ENCODE peak calls at places on chromosomes 11 and 22, in seven cellular contexts. S, W, Q, J, D, F and X are unnamed samples. For H3K9me3, the result is how much of the 10 kb centered on the place peaks cover.

GRCh38 chr11:35115688-35116030 is 23.3 kb upstream of the CD44 start:
- DNase-seq in W (no peak), S (no peak), Q (no peak), F (no peak), J (no peak), D (peak), X (no peak)

GRCh38 chr22:21710156-21710555 is 25.4 kb downstream of the YPEL1 start:
- DNase-seq in J (no peak), W (no peak), S (no peak), D (no peak), F (no peak), Q (no peak), X (no peak)

GRCh38 chr22:27564806-27565205 is 236.8 kb downstream of the MN1 start:
- DNase-seq in J (no peak), W (no peak), D (no peak), Q (no peak), S (no peak), F (no peak), X (no peak)

GRCh38 chr11:46253258-46254134 is 24.0 kb upstream of the CREB3L1 start:
- DNase-seq in W (no peak), J (no peak), F (no peak), D (no peak), S (no peak), Q (no peak), X (no peak)

GRCh38 chr11:18080451-18080850 is 25.4 kb downstream of the SAAL1 start:
- DNase-seq in F (no peak), J (no peak), S (no peak), W (no peak), D (no peak), Q (no peak), X (no peak)

GRCh38 chr22:19109198-19110063 is 12.8 kb downstream of the DGCR2 start:
- DNase-seq in S (peak), F (peak), J (no peak), Q (peak), W (no peak), D (peak), X (no peak)

GRCh38 chr11:1792461-1792860 is 28.7 kb upstream of the CTSD start:
- DNase-seq in D (no peak), S (no peak), F (no peak), J (no peak), W (no peak), Q (no peak), X (no peak)

GRCh38 chr11:67576742-67577475 is 6.7 kb upstream of the GSTP1 start:
- DNase-seq in S (no peak), D (no peak), F (no peak), Q (no peak), J (no peak), W (no peak), X (no peak)

GRCh38 chr11:13229675-13230359 is 47.8 kb upstream of the BMAL1 start:
- DNase-seq in S (no peak), J (no peak), Q (no peak), D (no peak), F (no peak), W (no peak), X (no peak)

GRCh38 chr22:46590334-46590733 is 29.9 kb upstream of the GRAMD4 start:
- DNase-seq in F (no peak), D (no peak), S (no peak), J (no peak), Q (no peak), W (peak), X (no peak)

GRCh38 chr22:36294801-36295200 is 41.9 kb downstream of the APOL1 start:
- DNase-seq in J (no peak), Q (no peak), D (no peak), W (peak), S (no peak), F (no peak), X (no peak)

GRCh38 chr22:49725516-49725915 is 102.2 kb downstream of the BRD1 start:
- DNase-seq in J (no peak), Q (no peak), S (no peak), F (no peak), W (peak), D (no peak), X (no peak)

GRCh38 chr22:39309364-39309861 is 10.0 kb downstream of the RPL3 start:
- DNase-seq in F (no peak), J (no peak), Q (no peak), D (no peak), S (no peak), W (no peak), X (no peak)

GRCh38 chr11:65927904-65928397 is 8.7 kb downstream of the DRAP1 start:
- DNase-seq in D (no peak), S (no peak), F (no peak), J (no peak), W (no peak), Q (peak), X (peak)

GRCh38 chr11:65932558-65932919 is 12.7 kb upstream of the TSGA10IP start:
- DNase-seq in J (no peak), Q (no peak), D (no peak), F (no peak), W (no peak), S (peak), X (no peak)

GRCh38 chr11:65931773-65932557 is 12.7 kb downstream of the DRAP1 start:
- DNase-seq in J (no peak), Q (no peak), F (no peak), W (no peak), D (no peak), S (no peak), X (no peak)

GRCh38 chr11:65925397-65925796 is 6.2 kb downstream of the DRAP1 start:
- DNase-seq in Q (no peak), F (no peak), S (no peak), W (no peak), D (no peak), J (no peak), X (no peak)

GRCh38 chr11:65928667-65929066 is 9.4 kb downstream of the DRAP1 start:
- DNase-seq in S (no peak), D (no peak), F (no peak), W (no peak), J (no peak), Q (no peak), X (no peak)
- H3K9me3 ChIP-seq in S (under half), D (under half), F (under half), W (under half), J (under half), Q (under half), X (under half)

GRCh38 chr11:66310324-66310723 is 6.5 kb downstream of the CD248 start:
- DNase-seq in D (no peak), J (no peak), F (no peak), Q (no peak), S (no peak), W (no peak), X (no peak)
- H3K9me3 ChIP-seq in D (under half), J (under half), F (under half), Q (under half), S (under half), W (under half), X (under half)

DNA sequence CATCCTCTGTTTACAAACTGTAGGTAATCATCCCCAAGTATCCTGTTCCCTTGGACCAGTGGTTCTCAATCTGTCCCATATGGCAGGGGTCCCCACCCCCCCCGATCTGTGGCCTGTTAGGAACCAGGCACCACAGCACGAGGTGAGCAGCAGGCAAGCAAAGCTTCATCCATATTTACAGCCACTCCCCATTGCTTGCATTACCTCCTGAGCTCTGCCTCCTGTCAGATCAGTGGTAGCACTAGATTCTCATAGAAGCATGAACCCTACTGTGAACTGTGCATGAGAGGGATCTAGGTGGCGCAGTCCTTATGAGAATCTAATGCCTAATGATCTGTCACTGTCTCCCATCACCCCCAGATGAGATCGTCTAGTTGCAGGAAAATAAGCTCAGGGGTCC is 33.4 kb upstream of the EIF3M start:
- DNase-seq in J (no peak), D (no peak), F (no peak), Q (no peak), S (no peak), W (no peak), X (no peak)
- H3K9me3 ChIP-seq in J (under half), D (under half), F (under half), Q (under half), S (under half), W (under half), X (under half)

GRCh38 chr11:125481531-125481930 is 14.5 kb downstream of the FEZ1 start:
- DNase-seq in F (no peak), W (no peak), Q (no peak), S (no peak), D (no peak), J (no peak), X (no peak)

GRCh38 chr11:125479113-125479512 is 17.0 kb downstream of the FEZ1 start:
- DNase-seq in F (no peak), D (no peak), J (no peak), S (no peak), W (no peak), Q (no peak), X (no peak)

GRCh38 chr11:125489166-125489565 is 6.9 kb downstream of the FEZ1 start:
- DNase-seq in D (no peak), Q (no peak), F (no peak), J (no peak), S (no peak), W (no peak), X (no peak)

GRCh38 chr11:125483592-125483991 is 12.5 kb downstream of the FEZ1 start:
- DNase-seq in Q (no peak), S (no peak), F (no peak), J (no peak), D (no peak), W (no peak), X (no peak)
- H3K9me3 ChIP-seq in Q (under half), S (under half), F (under half), J (under half), D (under half), W (under half), X (under half)

DNA sequence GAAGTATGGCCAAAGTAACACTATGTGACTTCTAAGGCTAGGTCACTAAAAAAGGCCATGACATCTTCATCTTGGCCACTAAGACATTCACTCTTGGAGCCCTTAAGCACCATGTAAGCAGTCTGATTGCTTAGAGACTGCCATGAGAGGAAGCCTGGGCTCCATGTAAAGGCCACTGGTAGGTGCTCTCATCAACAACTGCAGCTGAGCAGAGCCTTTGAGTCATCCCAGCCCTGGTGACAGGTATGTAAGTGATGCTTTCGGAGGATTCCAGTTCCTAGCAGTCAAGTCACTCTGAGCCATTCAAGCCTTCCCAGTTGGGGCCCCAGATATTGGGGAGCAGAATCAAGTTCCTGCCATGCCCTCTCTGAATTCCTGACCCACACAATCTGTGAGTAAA is 26.2 kb downstream of the GAB2 start:
- DNase-seq in S (no peak), D (no peak), W (no peak), J (no peak), Q (no peak), F (no peak), X (no peak)
- H3K9me3 ChIP-seq in S (under half), D (under half), W (under half), J (under half), Q (under half), F (under half), X (under half)

DNA sequence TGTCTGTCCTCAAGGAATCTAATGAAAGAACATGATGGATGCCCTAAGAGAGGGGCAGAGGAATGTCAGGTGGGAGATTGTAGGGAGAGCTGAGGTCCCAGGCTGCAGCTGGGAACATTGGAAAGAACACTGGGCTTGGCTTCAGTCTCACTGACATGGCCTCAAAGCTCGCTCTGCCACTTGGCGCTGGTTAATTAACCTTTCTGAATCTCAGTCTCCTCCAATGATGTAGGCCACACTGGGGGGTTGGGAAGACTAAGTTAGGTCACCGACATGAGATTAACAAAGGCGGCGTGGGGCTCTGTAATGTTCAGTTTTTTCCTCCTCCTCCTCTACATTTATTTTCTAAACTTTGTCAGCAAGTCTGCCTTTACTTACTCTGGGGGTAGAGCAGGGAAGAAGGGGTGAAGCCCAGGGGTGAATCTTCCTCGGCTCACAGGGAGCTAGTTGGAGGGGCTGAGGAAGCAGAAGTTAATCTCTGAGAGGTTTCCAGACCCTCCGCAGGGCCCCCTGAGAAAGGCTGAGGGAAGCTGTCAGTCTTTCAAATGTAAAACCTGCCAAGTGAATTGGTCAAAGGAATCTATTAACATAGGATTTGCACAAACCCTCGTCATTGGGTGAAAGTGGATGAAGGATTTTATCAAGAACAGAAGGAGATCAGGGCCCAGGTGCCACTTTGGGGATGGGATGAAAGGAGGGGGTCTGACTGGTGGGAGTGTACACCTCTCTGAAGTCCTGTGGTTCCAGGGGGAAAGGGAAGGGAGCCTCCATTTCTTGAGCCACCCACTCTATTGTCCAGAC is 32.1 kb upstream of the TENM4 start:
- DNase-seq in Q (no peak), J (peak), F (no peak), D (no peak), S (no peak), W (no peak), X (no peak)
- H3K9me3 ChIP-seq in Q (under half), J (under half), F (under half), D (under half), S (under half), W (under half), X (under half)